ENCODE peak calls at places on chromosomes 3 and 15, in seven cellular contexts. N is LoVo; S is bronchial epithelial cell; X is pancreas; J is adrenal gland; F is stimulated activated naive CD8-positive, alpha-beta T cell treated with anti-CD3 and anti-CD28 coated beads, Interleukin-15, amount 100 ng/mL, for 72 hours; T is GF-D8. A is an unnamed sample.

GRCh38 chr3:187949093-187949820 is 204.0 kb upstream of the BCL6 start:
- DNase-seq in N (no peak), S (no peak), X (no peak), J (no peak), F (no peak), T (no peak), A (no peak)

GRCh38 chr3:140843656-140844055 is 98.0 kb upstream of the SLC25A36 start:
- DNase-seq in N (no peak), S (no peak), X (no peak), J (no peak), F (no peak), T (no peak), A (no peak)

GRCh38 chr3:16888785-16889607 is 4.2 kb downstream of the PLCL2 start:
- DNase-seq in N (no peak), S (no peak), X (no peak), J (no peak), F (peak; percentile 38), T (no peak), A (no peak)

GRCh38 chr15:34883042-34883441 is 86.5 kb downstream of the AQR start:
- DNase-seq in N (no peak), S (no peak), X (no peak), J (no peak), F (no peak), T (no peak), A (no peak)

GRCh38 chr3:63961891-63962290 is 49.7 kb upstream of the SCAANT1 start:
- DNase-seq in N (peak; percentile 45), S (peak; percentile 82), X (no peak), J (no peak), F (no peak), T (peak; percentile 54), A (no peak)

GRCh38 chr3:16476636-16477035 is 36.9 kb downstream of the RFTN1 start:
- DNase-seq in N (no peak), S (no peak), X (no peak), J (no peak), F (no peak), T (no peak), A (no peak)

GRCh38 chr3:4394048-4394447 is 73.0 kb downstream of the SUMF1 start:
- DNase-seq in N (no peak), S (peak; percentile 62), X (no peak), J (no peak), F (peak; percentile 34), T (peak; percentile 41), A (no peak)

GRCh38 chr3:61353353-61353752 is 102.1 kb upstream of the FHIT start:
- DNase-seq in N (no peak), S (no peak), X (no peak), J (no peak), F (no peak), T (no peak), A (no peak)

GRCh38 chr3:39819517-39820298 is 10.3 kb downstream of the MYRIP start:
- DNase-seq in N (no peak), S (no peak), X (no peak), J (no peak), F (no peak), T (no peak), A (no peak)

GRCh38 chr3:194112120-194113106 is 23.5 kb upstream of the HES1 start:
- DNase-seq in N (peak; percentile 87), S (peak; percentile 98), X (no peak), J (no peak), F (no peak), T (no peak), A (peak; percentile 91)

GRCh38 chr3:129470861-129471260 is 30.8 kb downstream of the IFT122 start:
- DNase-seq in N (no peak), S (peak; percentile 63), X (no peak), J (no peak), F (no peak), T (no peak), A (no peak)

A was measured in mucosa of gallbladder.